ENCODE peak calls at places on chromosomes 2 and 18, in seven cellular contexts. T is epithelial cell of esophagus, W is GDM1, M is NCI-H1694 treated with DMSO at 0.1 percent for 48 hours, K is lung, G is GM19239, N is H9. B is an unnamed sample.

GRCh38 chr2:9398881-9399805 is 24.2 kb downstream of the ITGB1BP1 start:
- DNase-seq in K (no peak), T (no peak), W (no peak), N (no peak), G (no peak), M (no peak), B (no peak)

GRCh38 chr2:105576440-105577241 is 168.1 kb upstream of the NCK2 start:
- DNase-seq in G (peak), T (peak), M (peak), N (peak), W (peak), K (no peak), B (peak)

GRCh38 chr2:196473617-196474016 is 165.9 kb upstream of the CCDC150 start:
- DNase-seq in M (no peak), T (no peak), K (no peak), G (no peak), W (no peak), N (no peak), B (no peak)

GRCh38 chr18:51088410-51088809 is 58.4 kb downstream of the SMAD4 start:
- DNase-seq in N (no peak), W (no peak), T (no peak), K (no peak), G (no peak), M (no peak), B (no peak)

GRCh38 chr2:239551206-239551605 is 150.4 kb upstream of the HDAC4 start:
- DNase-seq in W (no peak), M (no peak), K (no peak), N (no peak), G (no peak), T (no peak), B (no peak)

GRCh38 chr2:127389778-127390435 is 2.1 kb upstream of the MAP3K2 start:
- DNase-seq in G (no peak), K (no peak), N (no peak), M (no peak), W (peak), T (no peak), B (no peak)

GRCh38 chr2:183541766-183542165 is 417.5 kb downstream of the NUP35 start:
- DNase-seq in N (no peak), T (peak), K (no peak), M (no peak), W (no peak), G (no peak), B (peak)

GRCh38 chr18:54946149-54946581 is 13.1 kb downstream of the CCDC68 start:
- DNase-seq in T (peak), W (no peak), N (no peak), M (no peak), K (peak), G (no peak), B (peak)

GRCh38 chr2:228630786-228631185 is 449.3 kb upstream of the SPHKAP start:
- DNase-seq in M (no peak), G (no peak), T (no peak), N (no peak), K (no peak), W (no peak), B (no peak)

GRCh38 chr2:208065476-208065875 is 40.1 kb upstream of the PLEKHM3 start:
- DNase-seq in G (no peak), M (no peak), K (no peak), T (no peak), W (no peak), N (no peak), B (no peak)

GRCh38 chr2:201515573-201516246 is 64.2 kb downstream of the STRADB start:
- DNase-seq in K (no peak), W (no peak), N (no peak), T (no peak), G (no peak), M (no peak), B (no peak)

GRCh38 chr18:62877448-62878221 is 162.3 kb downstream of the PHLPP1 start:
- DNase-seq in G (no peak), T (no peak), N (peak), W (no peak), M (no peak), K (no peak), B (peak)

GRCh38 chr2:197239434-197239833 is 71.1 kb downstream of the ANKRD44 start:
- DNase-seq in W (no peak), M (no peak), G (no peak), N (no peak), K (no peak), T (no peak), B (no peak)

GRCh38 chr18:58570360-58571064 is 58.4 kb downstream of the ALPK2 start:
- DNase-seq in N (no peak), W (no peak), G (no peak), K (no peak), T (no peak), M (no peak), B (no peak)